ENCODE peak calls at places on chromosomes 1 and 21, in six cellular contexts. V, Q, T, S, Y and O are unnamed samples.

GRCh38 chr1:170592591-170593111 is 60.7 kb downstream of the GORAB start:
- DNase-seq in V (peak), Y (no peak), Q (no peak), S (no peak), T (no peak), O (no peak)

GRCh38 chr1:2271841-2272655 is 43.9 kb downstream of the SKI start:
- DNase-seq in V (no peak), T (no peak), S (no peak), Y (no peak), Q (no peak), O (no peak)

GRCh38 chr1:71881611-71882010 is 400.7 kb downstream of the NEGR1 start:
- DNase-seq in V (no peak), T (no peak), Y (no peak), Q (no peak), S (no peak), O (no peak)

GRCh38 chr1:9792156-9793042 is 31.4 kb downstream of the CLSTN1 start:
- DNase-seq in Y (peak), Q (peak), S (no peak), T (peak), V (peak), O (peak)

GRCh38 chr21:38843806-38844479 is 38.2 kb downstream of the ETS2 start:
- DNase-seq in Q (no peak), S (no peak), T (no peak), Y (no peak), V (no peak), O (no peak)

GRCh38 chr1:117059334-117059677 is 820 bp upstream of the TTF2 start:
- DNase-seq in S (peak), T (peak), V (no peak), Q (no peak), Y (peak), O (peak)

GRCh38 chr1:41739061-41739955 is 179.4 kb downstream of the HIVEP3 start:
- DNase-seq in V (peak), S (peak), Y (no peak), Q (peak), T (peak), O (no peak)

GRCh38 chr21:39048574-39048973 is 134.7 kb downstream of the PSMG1 start:
- DNase-seq in T (no peak), S (no peak), Q (peak), V (peak), Y (no peak), O (no peak)

GRCh38 chr21:44065428-44065827 is 41.8 kb upstream of the PWP2 start:
- DNase-seq in V (no peak), S (peak), Q (no peak), Y (no peak), T (no peak), O (no peak)

GRCh38 chr1:179083031-179083345 is 1.1 kb downstream of the TOR3A start:
- DNase-seq in S (no peak), T (no peak), V (no peak), Y (no peak), Q (no peak), O (no peak)

GRCh38 chr1:218480137-218480536 is 135.0 kb downstream of the TGFB2 start:
- DNase-seq in V (peak), S (no peak), T (no peak), Q (peak), Y (no peak), O (no peak)

GRCh38 chr1:3000671-3001470 is 20.4 kb upstream of the ACTRT2 start:
- DNase-seq in V (no peak), Q (peak), T (no peak), Y (no peak), S (no peak), O (no peak)

GRCh38 chr21:44391345-44392091 is 38.1 kb downstream of the TRPM2 start:
- DNase-seq in S (no peak), Q (peak), Y (peak), V (peak), T (no peak), O (no peak)

GRCh38 chr1:156675715-156676311 is 1.4 kb downstream of the NES start:
- DNase-seq in Y (no peak), V (peak), S (no peak), T (no peak), Q (no peak), O (no peak)

GRCh38 chr1:236615399-236616148 is 11.3 kb upstream of the HEATR1 start:
- DNase-seq in Q (no peak), T (no peak), V (no peak), Y (no peak), S (no peak), O (no peak)

GRCh38 chr1:184464757-184465156 is 77.9 kb downstream of the C1orf21 start:
- DNase-seq in Q (no peak), T (no peak), S (no peak), V (no peak), Y (no peak), O (no peak)

GRCh38 chr1:30514945-30515344 is 208.4 kb downstream of the MATN1 start:
- DNase-seq in Q (no peak), Y (no peak), V (no peak), S (no peak), T (no peak), O (no peak)

GRCh38 chr1:6317101-6317760 is 56.3 kb upstream of the GPR153 start:
- DNase-seq in S (no peak), Q (no peak), T (no peak), Y (no peak), V (peak), O (no peak)

GRCh38 chr1:116325922-116326321 is 47.1 kb upstream of the ATP1A1 start:
- DNase-seq in Y (no peak), S (no peak), Q (no peak), V (no peak), T (no peak), O (no peak)

GRCh38 chr1:199747984-199748383 is 279.5 kb upstream of the NR5A2 start:
- DNase-seq in T (no peak), V (peak), Y (peak), S (no peak), Q (no peak), O (no peak)

GRCh38 chr1:225765982-225766674 is 11.5 kb upstream of the SRP9 start:
- DNase-seq in Y (no peak), V (no peak), S (no peak), T (no peak), Q (no peak), O (no peak)

GRCh38 chr21:34997295-34997694 is 51.8 kb downstream of the RUNX1 start:
- DNase-seq in Y (no peak), S (no peak), Q (no peak), V (peak), T (no peak), O (no peak)

GRCh38 chr1:74508449-74508848 is 4.0 kb downstream of the LRRC53 start:
- DNase-seq in S (no peak), Y (no peak), Q (no peak), V (no peak), T (no peak), O (no peak)

GRCh38 chr1:61797045-61797755 is 54.9 kb downstream of the PATJ start:
- DNase-seq in V (peak), T (no peak), Y (no peak), Q (no peak), S (no peak), O (no peak)

GRCh38 chr21:35540950-35541632 is 492.0 kb upstream of the RUNX1 start:
- DNase-seq in Y (no peak), Q (no peak), V (peak), S (no peak), T (no peak), O (peak)

GRCh38 chr1:27527857-27528700 is 38.1 kb upstream of the WASF2 start:
- DNase-seq in V (no peak), S (peak), Y (peak), Q (no peak), T (peak), O (peak)

GRCh38 chr1:199629624-199630023 is 397.9 kb upstream of the NR5A2 start:
- DNase-seq in Y (no peak), S (no peak), V (no peak), T (no peak), Q (no peak), O (no peak)

GRCh38 chr1:227809026-227809425 is 6.4 kb upstream of the PRSS38 start:
- DNase-seq in Y (no peak), Q (no peak), S (no peak), V (no peak), T (no peak), O (no peak)

GRCh38 chr1:83011270-83011669 is 987.7 kb downstream of the TTLL7 start:
- DNase-seq in T (no peak), Q (no peak), V (no peak), S (no peak), Y (no peak), O (no peak)

GRCh38 chr1:58941471-58942289 is 157.8 kb upstream of the JUN start:
- DNase-seq in V (no peak), S (no peak), T (no peak), Q (no peak), Y (no peak), O (no peak)